ENCODE peak calls at places on chromosome 3, in four cellular contexts. P, V, H and U are unnamed samples.

GRCh38 chr3:115438799-115439198 is 184.5 kb upstream of the GAP43 start:
- DNase-seq in P (no peak), V (no peak), H (no peak), U (no peak)

GRCh38 chr3:178302966-178303930 is 233.0 kb upstream of the KCNMB2 start:
- DNase-seq in P (peak), V (peak), H (no peak), U (no peak)

GRCh38 chr3:123292321-123293310 is 90.9 kb downstream of the SEC22A start:
- DNase-seq in P (no peak), V (no peak), H (no peak), U (no peak)

GRCh38 chr3:129838086-129838485 is 55.4 kb downstream of the TMCC1 start:
- DNase-seq in P (no peak), V (no peak), H (peak), U (no peak)

GRCh38 chr3:138441742-138442141 is 7.3 kb downstream of the ESYT3 start:
- DNase-seq in P (peak), V (peak), H (peak), U (no peak)

GRCh38 chr3:122085666-122086065 is 30.5 kb downstream of the CD86 start:
- DNase-seq in P (no peak), V (no peak), H (no peak), U (no peak)

GRCh38 chr3:190699784-190700183 is 162.7 kb downstream of the GMNC start:
- DNase-seq in P (no peak), V (no peak), H (no peak), U (no peak)

GRCh38 chr3:66098436-66098835 is 59.7 kb upstream of the MAGI1 start:
- DNase-seq in P (peak), V (no peak), H (peak), U (peak)

GRCh38 chr3:32138545-32139104 is 32.2 kb downstream of the GPD1L start:
- DNase-seq in P (no peak), V (peak), H (peak), U (no peak)

DNA sequence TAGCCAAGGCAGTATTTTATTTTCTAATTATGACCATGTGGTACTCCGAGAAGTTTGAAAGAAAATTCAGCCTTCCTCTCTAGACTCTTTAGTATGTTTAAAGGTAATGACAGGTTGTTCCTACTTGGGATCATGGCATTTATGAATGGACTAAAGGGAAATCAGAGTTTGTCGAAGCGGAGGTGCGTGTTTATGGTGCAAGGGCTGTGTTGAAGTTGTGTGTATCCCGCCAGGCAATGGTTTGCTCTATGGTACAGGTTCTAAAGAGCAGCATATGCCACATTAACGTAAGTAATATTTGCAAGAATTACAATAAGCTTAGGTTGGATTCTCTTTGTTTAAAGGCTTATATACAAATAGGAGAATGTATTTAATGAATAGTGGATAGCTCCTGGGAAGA is 733 bp downstream of the EPHA3 start:
- DNase-seq in P (no peak), V (peak), H (no peak), U (no peak)
- H3K4me3 ChIP-seq in P (peak), V (no peak), H (peak), U (no peak)

DNA sequence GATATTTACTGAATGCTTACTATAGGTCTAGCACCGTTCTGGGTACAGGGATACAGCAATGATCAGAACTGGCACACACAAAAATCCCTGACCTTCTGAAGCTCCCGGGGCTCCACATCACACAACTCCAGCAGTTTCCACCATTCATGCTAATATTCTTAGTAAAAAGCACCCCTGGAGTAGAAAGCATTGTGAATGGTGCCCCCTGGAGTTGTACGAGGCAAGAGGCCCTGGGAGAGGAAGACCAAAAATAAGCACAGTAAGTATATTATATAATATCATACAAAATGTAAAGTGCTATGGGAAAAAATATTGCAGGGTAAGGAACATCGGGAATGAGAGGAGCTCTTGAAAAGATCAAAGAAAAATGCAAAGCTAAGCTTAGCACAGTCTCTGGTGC is 790 bp upstream of the SRGAP3 start:
- DNase-seq in P (no peak), V (no peak), H (no peak), U (no peak)
- H3K4me3 ChIP-seq in P (no peak), V (no peak), H (no peak), U (no peak)

DNA sequence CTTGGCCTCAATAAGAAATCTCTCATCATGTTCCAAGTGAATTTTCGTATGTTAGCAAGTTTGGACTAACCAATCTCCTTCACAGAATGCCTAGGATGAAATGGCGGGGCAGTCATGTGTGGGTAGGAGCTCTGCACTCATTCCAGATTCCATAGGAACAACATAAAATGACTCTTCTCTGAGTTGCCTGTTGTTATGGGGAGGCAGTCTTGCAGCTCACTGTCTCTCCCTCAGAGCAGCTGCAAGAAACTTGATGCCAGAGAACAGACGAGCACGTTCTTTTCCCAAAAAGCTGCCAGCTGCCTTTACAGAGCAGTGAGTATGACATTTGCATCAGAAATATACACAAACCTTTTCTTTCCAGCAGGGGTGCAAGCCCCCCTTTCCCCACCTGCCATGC is 34.1 kb downstream of the SPATA12 start:
- DNase-seq in P (peak), V (no peak), H (peak), U (peak)
- H3K4me3 ChIP-seq in P (no peak), V (no peak), H (no peak), U (no peak)

GRCh38 chr3:171219258-171219657 is 192.7 kb upstream of the SLC2A2 start:
- DNase-seq in P (no peak), V (no peak), H (no peak), U (no peak)
- H3K4me3 ChIP-seq in P (no peak), V (no peak), H (no peak), U (no peak)

GRCh38 chr3:184178522-184179138 is 4.0 kb downstream of the AP2M1 start:
- DNase-seq in P (no peak), V (no peak), H (no peak), U (no peak)

GRCh38 chr3:184176377-184177330 is 2.0 kb downstream of the AP2M1 start:
- DNase-seq in P (peak), V (peak), H (peak), U (peak)

GRCh38 chr3:184175981-184176376 is 1.3 kb downstream of the AP2M1 start:
- DNase-seq in P (peak), V (no peak), H (no peak), U (no peak)

GRCh38 chr3:184177331-184177731 is 2.7 kb downstream of the AP2M1 start:
- DNase-seq in P (peak), V (no peak), H (peak), U (no peak)

DNA sequence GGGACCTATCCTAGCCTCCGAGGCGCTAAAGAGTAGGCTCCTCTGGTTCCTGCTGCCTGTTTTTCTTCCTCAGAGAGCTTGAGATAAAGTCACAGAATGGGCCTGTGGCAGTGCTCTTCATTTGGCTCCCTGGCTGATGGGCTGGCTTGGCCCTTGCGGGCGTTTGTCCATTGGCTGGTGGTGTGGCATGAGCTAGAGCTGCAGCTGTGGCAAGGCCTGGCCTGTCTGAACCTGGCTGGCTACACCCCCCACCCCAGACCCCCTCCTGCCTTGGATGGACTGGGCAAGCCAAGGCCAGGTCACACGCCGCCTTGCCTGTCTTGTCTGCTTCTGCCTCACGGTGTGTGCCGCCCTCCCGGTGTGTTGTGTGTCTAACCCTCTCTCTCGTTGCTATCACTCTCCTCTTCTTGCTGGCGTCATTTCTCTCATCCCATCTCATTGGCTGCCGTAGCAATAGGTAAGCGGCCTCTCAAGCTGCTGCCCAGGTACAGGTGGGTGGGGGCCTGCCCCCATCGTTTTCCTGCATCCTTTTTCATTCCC is 3.2 kb downstream of the AP2M1 start:
- DNase-seq in P (no peak), V (no peak), H (no peak), U (no peak)
- H3K4me3 ChIP-seq in P (peak), V (no peak), H (no peak), U (peak)

GRCh38 chr3:81492048-81492447 is 269.4 kb downstream of the GBE1 start:
- DNase-seq in P (peak), V (no peak), H (no peak), U (no peak)
- H3K4me3 ChIP-seq in P (no peak), V (no peak), H (no peak), U (no peak)